ENCODE peak calls at places on chromosomes 2 and 18, in four cellular contexts. Q, L, Z and M are unnamed samples.

GRCh38 chr2:203440671-203441070 is 94.4 kb downstream of the RAPH1 start:
- DNase-seq in Q (no peak), L (no peak), Z (no peak), M (no peak)

GRCh38 chr2:31401580-31401979 is 13.0 kb downstream of the XDH start:
- DNase-seq in Q (no peak), L (no peak), Z (no peak), M (no peak)

GRCh38 chr2:96772903-96773675 is 12.4 kb downstream of the CNNM4 start:
- DNase-seq in Q (no peak), L (no peak), Z (no peak), M (peak; percentile 37)

GRCh38 chr2:236689393-236689700 is 119.7 kb downstream of the ACKR3 start:
- DNase-seq in Q (no peak), L (no peak), Z (no peak), M (no peak)

GRCh38 chr2:45002661-45003210 is 6.5 kb downstream of the SIX2 start:
- DNase-seq in Q (no peak), L (no peak), Z (no peak), M (no peak)

GRCh38 chr18:58049000-58049688 is 5.1 kb downstream of the NEDD4L start:
- DNase-seq in Q (no peak), L (no peak), Z (no peak), M (no peak)

GRCh38 chr2:231357931-231358330 is 37.6 kb upstream of the B3GNT7 start:
- DNase-seq in Q (no peak), L (no peak), Z (no peak), M (no peak)

GRCh38 chr2:203798296-203799157 is 69.0 kb upstream of the CTLA4 start:
- DNase-seq in Q (no peak), L (no peak), Z (no peak), M (peak; percentile 62)

GRCh38 chr2:204180671-204181070 is 244.1 kb downstream of the ICOS start:
- DNase-seq in Q (no peak), L (no peak), Z (no peak), M (no peak)

GRCh38 chr2:70248810-70249438 is 496 bp upstream of the TIA1 start:
- DNase-seq in Q (peak; percentile 86), L (peak; percentile 94), Z (peak; percentile 97), M (peak; percentile 92)

GRCh38 chr2:30514134-30514860 is 67.3 kb downstream of the LCLAT1 start:
- DNase-seq in Q (no peak), L (peak; percentile 40), Z (no peak), M (peak; percentile 51)

DNA sequence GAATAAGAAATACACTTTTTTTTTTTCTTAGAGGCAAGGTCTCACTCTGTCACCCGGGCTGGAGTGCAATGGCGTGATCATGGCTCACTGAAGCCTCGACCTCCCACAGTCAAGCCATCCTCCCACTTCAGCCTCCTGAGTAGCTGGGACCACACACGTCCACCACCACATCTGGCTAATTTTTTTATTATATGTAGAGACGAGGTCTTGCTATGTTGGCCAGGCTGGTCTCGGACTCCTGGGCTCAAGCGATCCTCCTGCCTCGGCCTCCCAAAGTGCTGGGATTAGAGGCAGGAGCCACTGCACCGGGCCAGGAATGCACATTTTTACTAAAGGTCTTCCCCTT is 2.4 kb downstream of the TGOLN2 start:
- DNase-seq in Q (no peak), L (no peak), Z (no peak), M (no peak)
- H3K4me3 ChIP-seq in Q (peak overlapping the region; percentile 86), L (peak overlapping the region; percentile 57), Z (peak overlapping the region; percentile 83), M (no peak overlapping the region)

GRCh38 chr2:207791579-207792243 is 22.0 kb upstream of the FZD5 start:
- DNase-seq in Q (no peak), L (no peak), Z (no peak), M (peak; percentile 38)

GRCh38 chr2:207787800-207788199 is 18.1 kb upstream of the FZD5 start:
- DNase-seq in Q (no peak), L (no peak), Z (no peak), M (no peak)

GRCh38 chr2:207796585-207797350 is 27.1 kb upstream of the FZD5 start:
- DNase-seq in Q (no peak), L (peak; percentile 53), Z (no peak), M (peak; percentile 94)

GRCh38 chr2:207790898-207791297 is 21.2 kb upstream of the FZD5 start:
- DNase-seq in Q (no peak), L (no peak), Z (no peak), M (no peak)

DNA sequence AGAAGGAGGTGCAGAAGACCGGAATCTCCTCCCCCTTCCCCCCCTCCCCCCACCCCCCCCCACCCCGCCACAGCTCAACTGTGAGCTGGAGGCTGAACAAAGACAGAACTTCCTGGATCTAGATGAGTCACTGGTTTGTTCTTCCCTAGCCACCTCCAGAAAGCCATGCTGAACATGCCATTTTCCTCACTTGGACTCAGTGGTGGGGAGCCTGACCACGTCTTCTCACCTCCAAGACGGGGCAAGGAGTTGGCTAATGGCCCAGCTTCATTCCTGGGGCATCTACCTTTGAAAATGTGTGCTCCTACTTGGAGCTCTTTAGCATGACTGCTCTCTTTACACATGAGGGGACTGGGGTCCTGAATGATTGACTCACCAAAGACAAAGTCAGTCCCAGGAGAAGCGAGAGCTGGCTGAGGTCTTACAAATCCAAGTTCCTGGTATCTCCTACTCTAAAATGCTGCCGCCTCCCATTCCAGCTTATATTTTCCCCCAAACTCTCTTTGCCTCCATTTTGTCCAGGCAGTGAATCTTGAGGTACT is 22.6 kb upstream of the FZD5 start:
- DNase-seq in Q (no peak), L (no peak), Z (no peak), M (peak; percentile 35)
- H3K27ac ChIP-seq in Q (peak overlapping the region; percentile 54), L (peak overlapping the region; percentile 94), Z (no peak overlapping the region), M (peak overlapping the region; percentile 39)

GRCh38 chr18:9126337-9126736 is 10.2 kb upstream of the ANKRD12 start:
- DNase-seq in Q (no peak), L (no peak), Z (no peak), M (no peak)

GRCh38 chr18:9130195-9130594 is 6.4 kb upstream of the ANKRD12 start:
- DNase-seq in Q (no peak), L (no peak), Z (no peak), M (no peak)

GRCh38 chr18:9132628-9133027 is 4.0 kb upstream of the ANKRD12 start:
- DNase-seq in Q (no peak), L (no peak), Z (no peak), M (no peak)

GRCh38 chr18:9133225-9133624 is 3.4 kb upstream of the ANKRD12 start:
- DNase-seq in Q (no peak), L (peak; percentile 18), Z (no peak), M (no peak)

DNA sequence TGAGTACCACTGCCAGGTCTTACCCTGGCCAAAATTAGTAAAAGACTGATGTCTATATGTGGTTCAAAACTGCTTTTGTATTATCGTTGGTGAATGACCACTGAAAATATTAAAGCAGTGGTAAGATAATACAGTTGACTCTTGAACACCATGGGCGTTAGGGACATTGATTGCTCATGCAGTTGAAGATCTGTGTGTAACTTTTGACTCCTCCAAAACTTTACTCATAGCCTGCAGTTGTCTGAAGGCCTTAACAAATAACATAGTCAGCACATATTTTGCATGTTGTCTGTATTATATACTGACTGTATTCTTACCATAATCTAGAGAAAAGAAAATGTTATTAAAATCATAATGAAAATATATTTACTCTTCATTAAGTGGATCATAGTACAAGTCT is 5.8 kb upstream of the ANKRD12 start:
- DNase-seq in Q (no peak), L (no peak), Z (no peak), M (no peak)
- H3K36me3 ChIP-seq in Q (peaks cover 39% of the 10 kb centered on the region), L (no peaks in the 10 kb centered on the region), Z (peaks cover 44% of the 10 kb centered on the region), M (peaks cover 22% of the 10 kb centered on the region)

DNA sequence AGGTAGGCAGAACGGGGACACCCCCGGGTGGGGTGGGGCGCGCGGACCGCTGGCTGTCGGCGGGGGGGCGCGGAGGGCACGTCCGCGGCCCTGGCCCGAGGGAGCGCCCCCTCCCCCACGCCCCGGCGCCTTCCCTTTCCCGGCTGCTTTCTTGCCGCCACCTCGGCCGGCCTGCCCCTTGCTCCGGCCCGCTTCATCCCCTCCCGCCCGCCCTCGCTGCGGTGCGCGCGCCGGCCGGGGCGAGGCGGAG is 443 bp downstream of the VAPA start:
- DNase-seq in Q (no peak), L (no peak), Z (no peak), M (no peak)
- H3K4me3 ChIP-seq in Q (peak overlapping the region; percentile 98), L (peak overlapping the region; percentile 43), Z (peak overlapping the region; percentile 96), M (peak overlapping the region; percentile 86)